ENCODE peak calls at places on chromosomes 11 and 22, in five cellular contexts. Q, Z, M, H and J are unnamed samples.

GRCh38 chr11:133955091-133955846 is 1.5 kb downstream of the IGSF9B start:
- DNase-seq in H (no peak), Z (no peak), M (no peak), Q (no peak), J (no peak)

GRCh38 chr11:8989411-8989810 is 14.4 kb downstream of the NRIP3 start:
- DNase-seq in Q (no peak), M (no peak), H (peak), Z (no peak), J (peak)

GRCh38 chr11:130555251-130555841 is 106.9 kb downstream of the ADAMTS15 start:
- DNase-seq in Q (no peak), H (no peak), M (no peak), Z (no peak), J (no peak)

GRCh38 chr22:49453816-49454215 is 373.9 kb downstream of the BRD1 start:
- DNase-seq in H (no peak), M (no peak), Z (no peak), Q (no peak), J (no peak)

GRCh38 chr22:39650996-39651782 is 80.6 kb downstream of the CACNA1I start:
- DNase-seq in H (no peak), M (no peak), Q (no peak), Z (no peak), J (no peak)

GRCh38 chr22:47630741-47631534 is 868.5 kb downstream of the TBC1D22A start:
- DNase-seq in H (no peak), Q (no peak), M (no peak), Z (no peak), J (no peak)

GRCh38 chr22:28171135-28171534 is 252.1 kb upstream of the PITPNB start:
- DNase-seq in Z (no peak), Q (no peak), M (no peak), H (no peak), J (no peak)

GRCh38 chr11:107705027-107705426 is 6.8 kb downstream of the SLN start:
- DNase-seq in Z (no peak), Q (no peak), H (peak), M (no peak), J (peak)

GRCh38 chr11:26904114-26904513 is 89.8 kb upstream of the FIBIN start:
- DNase-seq in Z (no peak), M (no peak), H (no peak), Q (no peak), J (no peak)

GRCh38 chr11:111372538-111372937 is 6.5 kb downstream of the POU2AF1 start:
- DNase-seq in M (no peak), Z (no peak), Q (no peak), H (no peak), J (no peak)

GRCh38 chr11:105081412-105082150 is 36.4 kb upstream of the CARD16 start:
- DNase-seq in Z (no peak), H (no peak), Q (no peak), M (peak), J (no peak)

GRCh38 chr11:22207162-22207561 is 14.3 kb downstream of the ANO5 start:
- DNase-seq in H (no peak), Q (no peak), M (no peak), Z (no peak), J (no peak)

GRCh38 chr11:10893713-10894112 is 35.9 kb upstream of the ZBED5 start:
- DNase-seq in Z (no peak), Q (no peak), M (no peak), H (peak), J (no peak)

GRCh38 chr22:35140879-35141745 is 75.2 kb downstream of the ISX start:
- DNase-seq in Q (peak), H (no peak), Z (peak), M (peak), J (no peak)

GRCh38 chr11:76655466-76656086 is 15.0 kb downstream of the LRRC32 start:
- DNase-seq in Z (no peak), H (no peak), M (peak), Q (no peak), J (no peak)

GRCh38 chr11:77065878-77066228 is 918 bp upstream of the CAPN5 start:
- DNase-seq in Z (no peak), M (peak), Q (peak), H (peak), J (no peak)

GRCh38 chr11:92384316-92384715 is 159.7 kb downstream of the FAT3 start:
- DNase-seq in H (peak), Z (no peak), Q (no peak), M (no peak), J (no peak)

GRCh38 chr11:97722065-97722464 is 1298.7 kb upstream of the CNTN5 start:
- DNase-seq in Z (no peak), Q (no peak), H (peak), M (no peak), J (no peak)

GRCh38 chr11:8263109-8263768 is 439 bp downstream of the LMO1 start:
- DNase-seq in Z (no peak), H (no peak), Q (no peak), M (peak), J (no peak)

GRCh38 chr11:119175493-119176077 is 7.1 kb downstream of the NLRX1 start:
- DNase-seq in M (no peak), Q (no peak), H (peak), Z (no peak), J (no peak)

GRCh38 chr11:57751676-57752253 is at the start of gene BTBD18:
- DNase-seq in Z (no peak), H (peak), Q (no peak), M (peak), J (peak)

GRCh38 chr22:39244496-39245129 is at the start of gene PDGFB:
- DNase-seq in Q (no peak), H (no peak), M (no peak), Z (no peak), J (peak)

GRCh38 chr11:44138286-44138685 is 42.8 kb downstream of the EXT2 start:
- DNase-seq in M (no peak), Q (no peak), Z (no peak), H (peak), J (no peak)

GRCh38 chr11:125056931-125057330 is 6.2 kb upstream of the SLC37A2 start:
- DNase-seq in M (no peak), Q (no peak), Z (no peak), H (no peak), J (no peak)

GRCh38 chr11:111414936-111415335 is 35.9 kb upstream of the POU2AF1 start:
- DNase-seq in Z (no peak), H (no peak), M (no peak), Q (no peak), J (no peak)

GRCh38 chr22:42745118-42745517 is 24.4 kb upstream of the A4GALT start:
- DNase-seq in H (peak), M (no peak), Q (no peak), Z (no peak), J (peak)

GRCh38 chr11:132715041-132715440 is 817.3 kb downstream of the OPCML start:
- DNase-seq in Z (no peak), H (peak), Q (no peak), M (no peak), J (no peak)

GRCh38 chr22:42719656-42720262 is 911 bp downstream of the A4GALT start:
- DNase-seq in Q (no peak), H (no peak), Z (no peak), M (no peak), J (peak)

GRCh38 chr11:130721736-130722135 is 194.5 kb downstream of the SNX19 start:
- DNase-seq in M (no peak), Z (no peak), H (peak), Q (no peak), J (peak)

DNA sequence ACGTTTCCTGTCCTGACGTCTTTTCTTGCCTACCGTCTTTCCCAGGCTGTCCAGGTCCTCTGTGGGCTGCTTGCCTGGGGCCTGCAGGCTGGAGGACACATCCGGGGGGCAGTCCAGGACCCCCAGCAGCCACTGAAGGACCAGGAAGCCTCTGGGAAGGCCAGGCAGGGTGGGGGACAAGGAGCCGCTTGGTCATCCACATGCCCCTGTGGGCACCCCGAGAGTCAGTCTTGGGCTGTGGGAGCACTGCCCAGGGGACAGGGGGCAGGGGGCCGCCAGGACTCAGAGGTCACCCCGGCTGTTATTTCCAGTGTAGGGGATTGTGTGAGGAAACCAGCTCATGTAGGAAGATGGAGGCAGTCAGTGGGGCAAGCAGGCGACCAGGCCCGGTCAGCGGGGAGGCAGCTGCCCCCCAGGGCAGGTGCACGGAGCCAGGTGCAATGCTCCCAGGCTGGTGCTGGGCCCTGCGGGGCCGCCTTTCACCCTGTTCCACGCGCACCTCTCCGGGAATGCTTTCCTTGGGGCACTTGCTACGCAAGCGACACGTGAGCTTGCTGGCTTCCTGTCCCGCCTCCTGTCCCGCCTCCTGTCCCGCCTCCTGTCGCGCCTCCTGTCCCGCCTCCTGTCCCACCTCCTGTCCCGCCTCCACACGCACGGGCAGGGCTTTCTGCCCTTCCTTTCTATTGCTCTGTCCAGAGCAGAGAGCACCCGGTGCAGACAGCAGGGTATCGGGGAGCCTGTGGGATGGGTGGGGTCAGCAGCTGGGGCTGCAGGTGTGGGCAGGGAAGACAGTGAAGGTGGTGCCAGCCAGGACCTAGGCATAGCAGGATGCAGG is 39.5 kb downstream of the MUC5B start:
- DNase-seq in M (peak), Q (peak), H (peak), Z (peak), J (peak)
- H2AFZ ChIP-seq in M (no peak), Q (peak), H (peak), Z (no peak), J (peak)

GRCh38 chr22:24270556-24271405 is at the start of gene SPECC1L:
- DNase-seq in M (peak), H (peak), Q (peak), Z (peak), J (peak)

GRCh38 chr22:24265734-24266133 is 4.9 kb upstream of the SPECC1L start:
- DNase-seq in H (peak), Q (no peak), M (no peak), Z (no peak), J (no peak)

GRCh38 chr22:24271406-24271760 is 752 bp downstream of the SPECC1L start:
- DNase-seq in Z (no peak), Q (no peak), M (no peak), H (peak), J (peak)
- H3K14ac ChIP-seq in Z (no peak), Q (peak), M (peak), H (peak), J (peak)

GRCh38 chr11:61497473-61497872 is 11.1 kb upstream of the LRRC10B start:
- DNase-seq in M (no peak), Q (no peak), Z (no peak), H (no peak), J (no peak)

GRCh38 chr11:61499816-61500491 is 8.6 kb upstream of the LRRC10B start:
- DNase-seq in M (peak), H (no peak), Z (no peak), Q (no peak), J (no peak)

GRCh38 chr11:61497876-61498275 is 10.7 kb upstream of the LRRC10B start:
- DNase-seq in Q (no peak), H (no peak), M (no peak), Z (no peak), J (no peak)

GRCh38 chr11:61496602-61497400 is 11.7 kb upstream of the LRRC10B start:
- DNase-seq in M (no peak), H (no peak), Q (no peak), Z (no peak), J (no peak)

DNA sequence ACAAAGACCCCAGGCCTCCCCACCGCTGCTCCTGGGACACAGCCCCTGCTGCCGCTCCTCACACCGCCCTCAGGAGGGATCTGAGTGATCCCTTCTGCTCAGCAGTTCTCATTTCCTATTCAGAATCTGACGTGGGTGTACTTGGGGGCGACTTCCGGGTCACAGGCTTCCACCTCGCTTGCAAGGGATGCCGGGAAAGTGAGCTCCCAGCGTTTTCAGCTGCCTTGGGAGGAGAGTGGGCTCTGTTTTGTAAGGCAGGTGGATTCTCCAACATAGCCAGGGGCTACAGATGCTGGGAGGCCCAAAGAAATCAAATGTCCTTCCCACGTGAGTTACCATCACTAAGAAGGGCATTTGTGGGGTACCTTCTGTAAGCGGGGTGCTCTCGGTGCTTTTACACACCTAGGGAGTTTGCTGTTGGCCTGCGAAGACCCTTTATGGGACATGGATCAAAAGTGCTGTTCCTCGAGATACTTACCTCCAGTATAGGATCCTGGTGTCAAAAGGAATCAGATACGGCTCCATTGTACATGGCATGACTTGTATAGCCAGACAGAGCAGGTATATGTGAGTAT is 9.7 kb upstream of the LRRC10B start:
- DNase-seq in M (no peak), Q (no peak), Z (no peak), H (no peak), J (no peak)
- H2AFZ ChIP-seq in M (no peak), Q (peak), Z (no peak), H (no peak), J (no peak)

DNA sequence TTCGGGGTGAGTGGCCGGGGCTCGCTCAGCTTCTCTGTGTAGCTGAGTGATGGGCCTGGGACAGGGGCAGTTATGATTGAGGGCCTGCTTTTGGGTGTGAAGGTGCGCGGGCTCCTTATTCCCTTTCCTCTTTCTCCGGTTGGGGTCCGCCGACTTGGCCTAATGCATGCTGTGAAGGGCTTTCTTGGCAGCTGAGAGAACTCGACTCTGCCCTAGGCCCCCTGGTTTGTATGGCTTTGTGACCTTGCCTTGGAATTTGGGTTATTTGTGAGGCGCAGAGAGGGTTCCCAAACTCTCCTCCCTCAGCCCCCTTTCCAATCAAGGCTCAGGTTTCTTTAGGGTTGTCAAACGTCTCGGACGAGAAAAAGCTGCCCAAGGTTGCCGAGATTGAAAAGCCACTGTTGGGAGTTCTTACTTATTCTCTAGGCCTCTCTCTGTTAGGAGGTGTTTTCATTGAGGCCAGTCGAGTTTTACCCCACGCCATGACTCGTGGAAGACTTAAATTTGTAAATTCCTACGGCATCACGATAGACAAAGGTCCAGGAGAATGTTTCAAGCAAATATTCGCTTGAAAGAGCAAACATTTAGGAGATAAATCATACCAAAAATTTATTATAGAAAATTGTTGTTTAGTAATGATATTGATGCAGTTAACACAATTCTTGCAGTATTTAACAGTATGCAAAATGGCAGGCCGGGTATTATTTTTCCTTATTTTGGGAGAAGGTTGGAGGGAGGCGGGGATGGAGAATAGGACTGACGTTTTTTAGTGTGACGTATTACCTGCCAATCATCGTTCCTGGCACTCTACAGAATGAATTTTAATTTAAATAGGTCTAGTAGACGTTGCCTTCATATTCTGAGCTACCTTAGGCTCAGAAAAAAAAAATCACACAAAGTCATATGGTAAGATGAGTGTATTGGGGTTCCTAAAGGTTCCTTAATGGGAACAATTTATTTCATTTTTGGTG is 677 bp downstream of the PDHX start:
- DNase-seq in Q (no peak), Z (no peak), H (peak), M (no peak), J (peak)
- H3K14ac ChIP-seq in Q (no peak), Z (no peak), H (peak), M (peak), J (peak)

GRCh38 chr11:45806072-45806933 is 1.4 kb downstream of the SLC35C1 start:
- DNase-seq in H (no peak), Z (no peak), M (no peak), Q (no peak), J (peak)

GRCh38 chr11:45806937-45807791 is 2.2 kb downstream of the SLC35C1 start:
- DNase-seq in M (no peak), Q (no peak), Z (no peak), H (no peak), J (no peak)

GRCh38 chr11:45804806-45805304 is at the start of gene SLC35C1:
- DNase-seq in H (peak), Z (peak), M (peak), Q (peak), J (peak)

GRCh38 chr11:45803981-45804805 is 756 bp upstream of the SLC35C1 start:
- DNase-seq in Z (no peak), H (peak), Q (peak), M (peak), J (peak)

GRCh38 chr11:45805305-45806071 is 539 bp downstream of the SLC35C1 start:
- DNase-seq in M (peak), H (peak), Z (no peak), Q (peak), J (peak)
- H2AFZ ChIP-seq in M (no peak), H (peak), Z (peak), Q (peak), J (peak)

DNA sequence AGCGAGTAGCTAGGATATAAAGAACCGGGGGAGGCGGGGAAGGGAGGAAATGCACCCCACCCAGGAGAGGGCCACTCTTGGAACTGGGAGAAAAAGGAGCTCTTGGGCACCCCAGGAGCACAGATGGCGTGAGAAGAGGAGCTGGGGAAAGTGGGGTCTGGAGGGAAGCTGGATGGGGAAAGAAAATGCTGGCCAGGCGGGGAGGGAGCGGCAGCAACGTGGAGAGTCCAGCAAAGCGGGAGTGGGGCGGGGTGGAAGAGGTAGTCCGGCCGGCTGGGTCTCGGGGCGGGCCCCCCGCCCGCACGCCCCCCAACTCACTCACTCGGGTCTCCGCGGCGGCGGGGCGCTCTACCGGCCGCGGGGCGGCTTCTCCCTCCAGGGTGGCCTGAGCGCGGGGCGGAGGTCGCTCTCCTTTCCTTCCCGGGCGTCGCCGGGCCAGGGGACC is 522 bp downstream of the TOB2 start:
- DNase-seq in H (no peak), M (no peak), Q (peak), Z (no peak), J (no peak)
- H3K14ac ChIP-seq in H (peak), M (peak), Q (no peak), Z (peak), J (peak)